ENCODE peak calls at places on chromosomes 1 and 21, in six cellular contexts. O is HT-29; I is stimulated activated CD4-positive, alpha-beta T cell treated with anti-CD3 and anti-CD28 coated beads, Interleukin-4, amount 100 ng/mL, for 48 hours; W is astrocyte of the cerebellum; K is NCI-H82; F is Karpas-422. B is an unnamed sample.

GRCh38 chr1:11286735-11287410 is 13.9 kb downstream of the UBIAD1 start:
- DNase-seq in K (no peak), W (no peak), F (no peak), O (no peak), I (no peak), B (no peak)

GRCh38 chr1:244768186-244768585 is 67.3 kb upstream of the COX20 start:
- DNase-seq in W (no peak), I (no peak), F (no peak), K (no peak), O (no peak), B (no peak)

GRCh38 chr1:28580706-28581530 is 11.1 kb upstream of the RAB42 start:
- DNase-seq in F (peak; percentile 75), W (no peak), I (peak; percentile 23), K (peak; percentile 62), O (peak; percentile 69), B (no peak)

GRCh38 chr21:45366931-45367401 is 38.0 kb upstream of the COL18A1 start:
- DNase-seq in W (peak; percentile 85), K (no peak), I (no peak), O (peak; percentile 19), F (no peak), B (no peak)

GRCh38 chr1:27959792-27960603 is at the start of gene XKR8:
- DNase-seq in I (peak; percentile 67), F (peak; percentile 94), O (peak; percentile 89), W (no peak), K (peak; percentile 86), B (peak; percentile 65)

GRCh38 chr1:113046569-113046968 is 26.4 kb upstream of the LRIG2 start:
- DNase-seq in W (no peak), F (no peak), O (no peak), K (no peak), I (no peak), B (no peak)

GRCh38 chr1:27071049-27071416 is 58.4 kb upstream of the TENT5B start:
- DNase-seq in O (no peak), F (no peak), K (peak; percentile 97), I (no peak), W (no peak), B (no peak)

GRCh38 chr1:219413523-219413922 is 199.4 kb downstream of the ZC3H11B start:
- DNase-seq in K (no peak), F (no peak), I (no peak), W (no peak), O (no peak), B (no peak)

GRCh38 chr1:206037521-206037920 is 13.8 kb upstream of the CTSE start:
- DNase-seq in O (no peak), I (no peak), K (peak; percentile 97), W (no peak), F (no peak), B (no peak)

GRCh38 chr1:111739222-111739983 is at the start of gene INKA2:
- DNase-seq in F (peak; percentile 95), W (peak; percentile 36), O (peak; percentile 89), I (peak; percentile 70), K (peak; percentile 92), B (peak; percentile 86)